ENCODE peak calls at places on chromosomes 6 and 20, in six cellular contexts. One of them, this sample, is unnamed.

GRCh38 chr6:15627829-15628228 is 35.0 kb downstream of the DTNBP1 start:
- DNase-seq in astrocyte: no peak
- DNase-seq in endothelial cell: no peak
- DNase-seq in RWPE1: no peak
- DNase-seq in AG10803: peak; percentile 28
- DNase-seq in fibroblast of mammary gland: peak; percentile 15
- DNase-seq in this sample: no peak

GRCh38 chr6:6766230-6766905 is 177.8 kb downstream of the LY86 start:
- DNase-seq in astrocyte: no peak
- DNase-seq in endothelial cell: no peak
- DNase-seq in RWPE1: no peak
- DNase-seq in AG10803: no peak
- DNase-seq in fibroblast of mammary gland: no peak
- DNase-seq in this sample: no peak

GRCh38 chr6:27684264-27685211 is 211.6 kb upstream of the ZNF184 start:
- DNase-seq in astrocyte: peak; percentile 88
- DNase-seq in endothelial cell: peak; percentile 70
- DNase-seq in RWPE1: peak; percentile 74
- DNase-seq in AG10803: peak; percentile 73
- DNase-seq in fibroblast of mammary gland: peak; percentile 90
- DNase-seq in this sample: no peak

GRCh38 chr20:12699374-12700228 is 309.2 kb upstream of the SPTLC3 start:
- DNase-seq in astrocyte: no peak
- DNase-seq in endothelial cell: no peak
- DNase-seq in RWPE1: no peak
- DNase-seq in AG10803: no peak
- DNase-seq in fibroblast of mammary gland: no peak
- DNase-seq in this sample: no peak

GRCh38 chr20:37888641-37889040 is 14.3 kb upstream of the VSTM2L start:
- DNase-seq in astrocyte: no peak
- DNase-seq in endothelial cell: no peak
- DNase-seq in RWPE1: no peak
- DNase-seq in AG10803: no peak
- DNase-seq in fibroblast of mammary gland: no peak
- DNase-seq in this sample: no peak

GRCh38 chr6:33566182-33567084 is 13.6 kb downstream of the BAK1 start:
- DNase-seq in astrocyte: peak; percentile 36
- DNase-seq in endothelial cell: no peak
- DNase-seq in RWPE1: peak; percentile 56
- DNase-seq in AG10803: no peak
- DNase-seq in fibroblast of mammary gland: peak; percentile 71
- DNase-seq in this sample: no peak

GRCh38 chr20:35002426-35003210 is 47.0 kb downstream of the MYH7B start:
- DNase-seq in astrocyte: no peak
- DNase-seq in endothelial cell: no peak
- DNase-seq in RWPE1: no peak
- DNase-seq in AG10803: no peak
- DNase-seq in fibroblast of mammary gland: no peak
- DNase-seq in this sample: no peak

GRCh38 chr20:52948491-52948890 is 23.7 kb upstream of the TSHZ2 start:
- DNase-seq in astrocyte: no peak
- DNase-seq in endothelial cell: no peak
- DNase-seq in RWPE1: no peak
- DNase-seq in AG10803: no peak
- DNase-seq in fibroblast of mammary gland: peak; percentile 81
- DNase-seq in this sample: no peak

GRCh38 chr6:45212976-45213375 is 115.2 kb upstream of the RUNX2 start:
- DNase-seq in astrocyte: peak; percentile 10
- DNase-seq in endothelial cell: no peak
- DNase-seq in RWPE1: no peak
- DNase-seq in AG10803: no peak
- DNase-seq in fibroblast of mammary gland: no peak
- DNase-seq in this sample: no peak

GRCh38 chr20:32806356-32806755 is 13.4 kb upstream of the MAPRE1 start:
- DNase-seq in astrocyte: no peak
- DNase-seq in endothelial cell: no peak
- DNase-seq in RWPE1: peak; percentile 85
- DNase-seq in AG10803: no peak
- DNase-seq in fibroblast of mammary gland: no peak
- DNase-seq in this sample: no peak

GRCh38 chr6:159929819-159930218 is 39.0 kb downstream of the MAS1 start:
- DNase-seq in astrocyte: no peak
- DNase-seq in endothelial cell: no peak
- DNase-seq in RWPE1: no peak
- DNase-seq in AG10803: no peak
- DNase-seq in fibroblast of mammary gland: no peak
- DNase-seq in this sample: no peak

GRCh38 chr6:90478789-90479602 is 107.9 kb downstream of the MAP3K7 start:
- DNase-seq in astrocyte: peak; percentile 87
- DNase-seq in endothelial cell: peak; percentile 90
- DNase-seq in RWPE1: peak; percentile 96
- DNase-seq in AG10803: peak; percentile 92
- DNase-seq in fibroblast of mammary gland: peak; percentile 96
- DNase-seq in this sample: peak; percentile 94

GRCh38 chr6:24357336-24358218 is at the start of gene DCDC2:
- DNase-seq in astrocyte: peak; percentile 22
- DNase-seq in endothelial cell: peak; percentile 21
- DNase-seq in RWPE1: no peak
- DNase-seq in AG10803: no peak
- DNase-seq in fibroblast of mammary gland: peak; percentile 2
- DNase-seq in this sample: no peak

GRCh38 chr6:163711615-163712568 is 297.4 kb downstream of the QKI start:
- DNase-seq in astrocyte: no peak
- DNase-seq in endothelial cell: no peak
- DNase-seq in RWPE1: peak; percentile 9
- DNase-seq in AG10803: peak; percentile 69
- DNase-seq in fibroblast of mammary gland: peak; percentile 97
- DNase-seq in this sample: peak; percentile 81

GRCh38 chr6:99661870-99662269 is 55.2 kb downstream of the PRDM13 start:
- DNase-seq in astrocyte: no peak
- DNase-seq in endothelial cell: no peak
- DNase-seq in RWPE1: no peak
- DNase-seq in AG10803: no peak
- DNase-seq in fibroblast of mammary gland: no peak
- DNase-seq in this sample: no peak

GRCh38 chr6:9025223-9025622 is 589.9 kb upstream of the SLC35B3 start:
- DNase-seq in astrocyte: no peak
- DNase-seq in endothelial cell: no peak
- DNase-seq in RWPE1: no peak
- DNase-seq in AG10803: no peak
- DNase-seq in fibroblast of mammary gland: no peak
- DNase-seq in this sample: no peak

GRCh38 chr6:33934726-33935270 is 131.0 kb upstream of the MLN start:
- DNase-seq in astrocyte: no peak
- DNase-seq in endothelial cell: no peak
- DNase-seq in RWPE1: no peak
- DNase-seq in AG10803: no peak
- DNase-seq in fibroblast of mammary gland: no peak
- DNase-seq in this sample: no peak

GRCh38 chr20:40688129-40689099 is 622 bp downstream of the MAFB start:
- DNase-seq in astrocyte: peak; percentile 27
- DNase-seq in endothelial cell: peak; percentile 27
- DNase-seq in RWPE1: no peak
- DNase-seq in AG10803: no peak
- DNase-seq in fibroblast of mammary gland: peak; percentile 20
- DNase-seq in this sample: no peak

GRCh38 chr20:63280929-63281545 is 8.4 kb downstream of the ARFGAP1 start:
- DNase-seq in astrocyte: no peak
- DNase-seq in endothelial cell: no peak
- DNase-seq in RWPE1: no peak
- DNase-seq in AG10803: no peak
- DNase-seq in fibroblast of mammary gland: no peak
- DNase-seq in this sample: no peak
- TF ChIP-seq CTCF in astrocyte: no peak
- TF ChIP-seq CTCF in endothelial cell: no peak
- TF ChIP-seq CTCF in RWPE1: peak; percentile 46
- TF ChIP-seq CTCF in AG10803: peak; percentile 12
- TF ChIP-seq CTCF in fibroblast of mammary gland: peak; percentile 23
- TF ChIP-seq CTCF in this sample: no peak

GRCh38 chr20:6160736-6161135 is 37.9 kb upstream of the FERMT1 start:
- DNase-seq in astrocyte: no peak
- DNase-seq in endothelial cell: no peak
- DNase-seq in RWPE1: no peak
- DNase-seq in AG10803: no peak
- DNase-seq in fibroblast of mammary gland: no peak
- DNase-seq in this sample: no peak

GRCh38 chr20:6162239-6162638 is 39.4 kb upstream of the FERMT1 start:
- DNase-seq in astrocyte: peak; percentile 45
- DNase-seq in endothelial cell: no peak
- DNase-seq in RWPE1: no peak
- DNase-seq in AG10803: peak; percentile 33
- DNase-seq in fibroblast of mammary gland: peak; percentile 7
- DNase-seq in this sample: peak; percentile 80

GRCh38 chr20:6152777-6153176 is 29.9 kb upstream of the FERMT1 start:
- DNase-seq in astrocyte: no peak
- DNase-seq in endothelial cell: no peak
- DNase-seq in RWPE1: no peak
- DNase-seq in AG10803: no peak
- DNase-seq in fibroblast of mammary gland: no peak
- DNase-seq in this sample: no peak

DNA sequence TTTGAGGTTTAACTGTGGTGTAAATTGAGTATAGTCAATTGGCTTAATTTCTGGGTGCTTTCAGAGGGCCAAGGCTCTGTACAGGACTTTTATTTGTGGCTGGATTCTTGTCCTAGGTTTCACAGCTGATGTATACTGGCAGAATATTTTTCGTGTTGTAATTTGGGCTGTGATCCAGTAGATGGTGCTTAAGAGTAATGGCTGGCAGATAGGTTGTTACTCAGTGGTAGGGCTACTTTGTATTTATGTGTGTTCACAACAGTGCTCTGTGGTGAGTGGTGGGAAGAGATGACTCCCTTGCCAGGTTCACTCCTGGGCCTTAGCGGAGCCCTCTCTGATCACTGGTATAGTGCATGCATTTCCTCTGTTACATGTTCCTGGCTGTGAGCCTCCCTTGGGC is 34.5 kb upstream of the FERMT1 start:
- DNase-seq in astrocyte: no peak
- DNase-seq in endothelial cell: no peak
- DNase-seq in RWPE1: no peak
- DNase-seq in AG10803: no peak
- DNase-seq in fibroblast of mammary gland: peak; percentile 2
- DNase-seq in this sample: no peak
- TF ChIP-seq CTCF in astrocyte: no peak
- TF ChIP-seq CTCF in endothelial cell: no peak
- TF ChIP-seq CTCF in RWPE1: no peak
- TF ChIP-seq CTCF in AG10803: no peak
- TF ChIP-seq CTCF in fibroblast of mammary gland: peak; percentile 26
- TF ChIP-seq CTCF in this sample: no peak

GRCh38 chr20:9353916-9354276 is 160.5 kb upstream of the LAMP5 start:
- DNase-seq in astrocyte: no peak
- DNase-seq in endothelial cell: no peak
- DNase-seq in RWPE1: no peak
- DNase-seq in AG10803: peak; percentile 83
- DNase-seq in fibroblast of mammary gland: peak; percentile 44
- DNase-seq in this sample: no peak

GRCh38 chr20:9352740-9353139 is 161.7 kb upstream of the LAMP5 start:
- DNase-seq in astrocyte: no peak
- DNase-seq in endothelial cell: no peak
- DNase-seq in RWPE1: no peak
- DNase-seq in AG10803: no peak
- DNase-seq in fibroblast of mammary gland: no peak
- DNase-seq in this sample: no peak

GRCh38 chr20:9349256-9349655 is 165.1 kb upstream of the LAMP5 start:
- DNase-seq in astrocyte: no peak
- DNase-seq in endothelial cell: no peak
- DNase-seq in RWPE1: no peak
- DNase-seq in AG10803: no peak
- DNase-seq in fibroblast of mammary gland: no peak
- DNase-seq in this sample: no peak

GRCh38 chr20:9354579-9354978 is 159.8 kb upstream of the LAMP5 start:
- DNase-seq in astrocyte: no peak
- DNase-seq in endothelial cell: no peak
- DNase-seq in RWPE1: no peak
- DNase-seq in AG10803: no peak
- DNase-seq in fibroblast of mammary gland: no peak
- DNase-seq in this sample: no peak

DNA sequence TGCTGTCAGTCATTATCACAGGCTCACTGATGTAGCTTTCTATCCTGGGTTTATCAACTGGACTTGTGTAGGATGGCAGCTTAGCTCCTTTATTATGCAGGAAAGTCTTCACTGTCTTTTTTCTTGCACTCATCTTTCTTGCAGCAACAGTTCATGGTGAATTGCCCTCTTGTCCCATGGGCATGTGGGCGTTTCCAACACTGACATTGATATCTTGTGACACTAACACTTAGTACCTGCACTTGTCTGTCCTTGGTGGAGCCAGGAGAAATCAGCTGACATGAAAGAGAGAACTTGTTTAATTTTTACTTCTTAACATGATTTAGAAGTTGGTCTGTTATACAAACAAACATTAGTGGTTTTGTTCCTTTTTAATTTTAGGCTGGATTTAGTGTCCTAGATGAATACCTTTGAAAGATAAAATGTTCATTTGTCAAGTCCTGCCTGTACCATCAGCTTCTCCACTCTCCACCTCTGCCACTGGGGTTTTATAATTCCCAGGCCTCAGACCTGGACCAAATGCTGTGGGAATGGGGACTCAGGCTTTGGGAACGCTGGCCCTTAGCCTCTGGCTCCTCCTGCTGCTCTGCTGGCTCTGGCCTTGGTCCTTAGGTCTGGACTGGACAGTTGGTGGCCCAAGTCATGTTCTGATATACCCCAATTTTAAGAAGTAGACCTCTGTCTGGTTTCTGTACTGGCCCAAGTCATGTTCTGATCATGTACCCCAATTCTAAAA is 161.0 kb upstream of the LAMP5 start:
- DNase-seq in astrocyte: no peak
- DNase-seq in endothelial cell: no peak
- DNase-seq in RWPE1: no peak
- DNase-seq in AG10803: no peak
- DNase-seq in fibroblast of mammary gland: peak; percentile 11
- DNase-seq in this sample: no peak
- TF ChIP-seq CTCF in astrocyte: no peak
- TF ChIP-seq CTCF in endothelial cell: no peak
- TF ChIP-seq CTCF in RWPE1: no peak
- TF ChIP-seq CTCF in AG10803: no peak
- TF ChIP-seq CTCF in fibroblast of mammary gland: peak; percentile 10
- TF ChIP-seq CTCF in this sample: no peak

GRCh38 chr6:55443238-55444134 is 116.2 kb downstream of the GFRAL start:
- DNase-seq in astrocyte: no peak
- DNase-seq in endothelial cell: no peak
- DNase-seq in RWPE1: no peak
- DNase-seq in AG10803: no peak
- DNase-seq in fibroblast of mammary gland: peak; percentile 39
- DNase-seq in this sample: no peak

GRCh38 chr6:55448446-55448845 is 121.2 kb downstream of the GFRAL start:
- DNase-seq in astrocyte: peak; percentile 26
- DNase-seq in endothelial cell: no peak
- DNase-seq in RWPE1: no peak
- DNase-seq in AG10803: peak; percentile 26
- DNase-seq in fibroblast of mammary gland: no peak
- DNase-seq in this sample: no peak

GRCh38 chr6:55449219-55449618 is 122.0 kb downstream of the GFRAL start:
- DNase-seq in astrocyte: no peak
- DNase-seq in endothelial cell: peak; percentile 9
- DNase-seq in RWPE1: no peak
- DNase-seq in AG10803: no peak
- DNase-seq in fibroblast of mammary gland: peak; percentile 37
- DNase-seq in this sample: no peak

GRCh38 chr6:55450007-55450406 is 122.7 kb downstream of the GFRAL start:
- DNase-seq in astrocyte: no peak
- DNase-seq in endothelial cell: no peak
- DNase-seq in RWPE1: no peak
- DNase-seq in AG10803: peak; percentile 4
- DNase-seq in fibroblast of mammary gland: peak; percentile 56
- DNase-seq in this sample: no peak

GRCh38 chr6:55445648-55446204 is 118.5 kb downstream of the GFRAL start:
- DNase-seq in astrocyte: peak; percentile 12
- DNase-seq in endothelial cell: peak; percentile 6
- DNase-seq in RWPE1: peak; percentile 16
- DNase-seq in AG10803: peak; percentile 28
- DNase-seq in fibroblast of mammary gland: peak; percentile 58
- DNase-seq in this sample: no peak
- TF ChIP-seq CTCF in astrocyte: peak; percentile 62
- TF ChIP-seq CTCF in endothelial cell: peak; percentile 76
- TF ChIP-seq CTCF in RWPE1: peak; percentile 63
- TF ChIP-seq CTCF in AG10803: peak; percentile 66
- TF ChIP-seq CTCF in fibroblast of mammary gland: peak; percentile 65
- TF ChIP-seq CTCF in this sample: no peak